ENCODE peak calls at places on chromosomes 2 and 18, in four cellular contexts. T is K562, L is HepG2, K is GM12878. H is an unnamed sample.
A peak's percentile ranks its signal among the peaks of the same experiment; 100 is the strongest.

GRCh38 chr2:96470636-96471035 is 34.5 kb downstream of the NEURL3 start:
- DNase-seq in T (peak; percentile 42), L (no peak), K (no peak), H (peak; percentile 91)

GRCh38 chr18:37577051-37577611 is 11.5 kb upstream of the CELF4 start:
- DNase-seq in T (no peak), L (no peak), K (no peak), H (peak; percentile 70)

GRCh38 chr2:229714080-229714735 is at the start of gene DNER:
- DNase-seq in T (peak; percentile 74), L (no peak), K (no peak), H (peak; percentile 68)

GRCh38 chr2:173401716-173402326 is 47.1 kb downstream of the CDCA7 start:
- DNase-seq in T (no peak), L (no peak), K (no peak), H (no peak)

GRCh38 chr2:6676776-6677175 is 188.9 kb downstream of the CMPK2 start:
- DNase-seq in T (no peak), L (no peak), K (no peak), H (no peak)

GRCh38 chr2:177812713-177813396 is 259.7 kb downstream of the PDE11A start:
- DNase-seq in T (no peak), L (no peak), K (no peak), H (no peak)

GRCh38 chr2:25673170-25674002 is at the start of gene DTNB:
- DNase-seq in T (peak; percentile 92), L (peak; percentile 31), K (no peak), H (peak; percentile 85)

GRCh38 chr2:160596431-160596830 is 102.8 kb upstream of the RBMS1 start:
- DNase-seq in T (no peak), L (no peak), K (no peak), H (no peak)

GRCh38 chr2:175187378-175187777 is 5.9 kb upstream of the ATP5MC3 start:
- DNase-seq in T (peak; percentile 43), L (peak; percentile 66), K (no peak), H (no peak)

GRCh38 chr2:54586062-54586982 is 130.2 kb downstream of the SPTBN1 start:
- DNase-seq in T (no peak), L (no peak), K (no peak), H (no peak)

GRCh38 chr2:214341636-214342035 is 69.2 kb upstream of the VWC2L start:
- DNase-seq in T (no peak), L (no peak), K (no peak), H (no peak)

GRCh38 chr2:231347081-231347480 is 48.4 kb upstream of the B3GNT7 start:
- DNase-seq in T (no peak), L (no peak), K (no peak), H (no peak)

GRCh38 chr2:220263300-220263699 is 635.9 kb downstream of the SLC4A3 start:
- DNase-seq in T (no peak), L (no peak), K (no peak), H (no peak)

GRCh38 chr2:176473177-176473576 is 203.9 kb downstream of the MTX2 start:
- DNase-seq in T (no peak), L (no peak), K (no peak), H (no peak)

GRCh38 chr2:203909192-203909945 is 27.2 kb upstream of the ICOS start:
- DNase-seq in T (peak; percentile 13), L (peak; percentile 41), K (no peak), H (no peak)

GRCh38 chr2:69685321-69686048 is 41.9 kb upstream of the AAK1 start:
- DNase-seq in T (no peak), L (peak; percentile 62), K (no peak), H (no peak)

GRCh38 chr2:41966431-41966893 is 81.4 kb upstream of the PKDCC start:
- DNase-seq in T (no peak), L (peak; percentile 58), K (no peak), H (no peak)

GRCh38 chr18:8231316-8231715 is 377.9 kb upstream of the RAB12 start:
- DNase-seq in T (no peak), L (no peak), K (no peak), H (no peak)

GRCh38 chr2:134718956-134719814 is at the start of gene TMEM163:
- DNase-seq in T (peak; percentile 20), L (no peak), K (no peak), H (peak; percentile 54)

GRCh38 chr2:102141915-102142828 is at the start of gene IL1R1:
- DNase-seq in T (peak; percentile 86), L (peak; percentile 60), K (no peak), H (peak; percentile 62)

GRCh38 chr2:44798139-44798659 is 143.3 kb upstream of the SIX3 start:
- DNase-seq in T (no peak), L (no peak), K (no peak), H (no peak)

GRCh38 chr2:170932166-170932565 is 3.1 kb downstream of the GORASP2 start:
- DNase-seq in T (no peak), L (no peak), K (no peak), H (no peak)

GRCh38 chr2:6143812-6144211 is 451.6 kb downstream of the SOX11 start:
- DNase-seq in T (no peak), L (no peak), K (no peak), H (no peak)

GRCh38 chr18:31943895-31944816 is 1.2 kb upstream of the TRAPPC8 start:
- DNase-seq in T (no peak), L (no peak), K (no peak), H (no peak)

GRCh38 chr2:170298861-170299429 is 121.0 kb downstream of the MYO3B start:
- DNase-seq in T (peak; percentile 27), L (no peak), K (no peak), H (no peak)

GRCh38 chr2:218291934-218292699 is at the start of gene TMBIM1:
- DNase-seq in T (peak; percentile 89), L (peak; percentile 72), K (no peak), H (peak; percentile 73)

GRCh38 chr2:134852518-134852917 is 14.1 kb downstream of the ACMSD start:
- DNase-seq in T (no peak), L (no peak), K (no peak), H (peak; percentile 28)

GRCh38 chr18:35582899-35583558 is 1.5 kb downstream of the GALNT1 start:
- DNase-seq in T (peak; percentile 18), L (peak; percentile 55), K (no peak), H (no peak)

GRCh38 chr2:65686928-65687521 is 254.6 kb upstream of the SPRED2 start:
- DNase-seq in T (no peak), L (no peak), K (no peak), H (no peak)

GRCh38 chr2:120951701-120952100 is 216.0 kb downstream of the GLI2 start:
- DNase-seq in T (no peak), L (no peak), K (no peak), H (no peak)

GRCh38 chr2:134398300-134398699 is 144.4 kb downstream of the MGAT5 start:
- DNase-seq in T (no peak), L (no peak), K (no peak), H (no peak)

GRCh38 chr2:145845207-145845894 is 1325.4 kb upstream of the ZEB2 start:
- DNase-seq in T (no peak), L (peak; percentile 41), K (no peak), H (no peak)

GRCh38 chr2:59589881-59590280 is 963.6 kb downstream of the BCL11A start:
- DNase-seq in T (no peak), L (no peak), K (no peak), H (no peak)

GRCh38 chr18:59479776-59480175 is 120.7 kb upstream of the LMAN1 start:
- DNase-seq in T (no peak), L (no peak), K (no peak), H (no peak)

GRCh38 chr18:79525556-79526467 is 130.1 kb downstream of the NFATC1 start:
- DNase-seq in T (no peak), L (no peak), K (no peak), H (no peak)

GRCh38 chr18:36302676-36303075 is 5.2 kb downstream of the FHOD3 start:
- DNase-seq in T (no peak), L (no peak), K (no peak), H (no peak)

GRCh38 chr2:30113617-30114293 is 33.1 kb upstream of the YPEL5 start:
- DNase-seq in T (no peak), L (no peak), K (no peak), H (no peak)

GRCh38 chr2:98560256-98560771 is 48.0 kb downstream of the COA5 start:
- DNase-seq in T (peak; percentile 93), L (no peak), K (no peak), H (no peak)

GRCh38 chr2:216284708-216285107 is 87.6 kb downstream of the MARCHF4 start:
- DNase-seq in T (no peak), L (no peak), K (no peak), H (no peak)

GRCh38 chr2:216286616-216287231 is 85.6 kb downstream of the MARCHF4 start:
- DNase-seq in T (no peak), L (no peak), K (no peak), H (no peak)

GRCh38 chr2:216289470-216289869 is 82.8 kb downstream of the MARCHF4 start:
- DNase-seq in T (no peak), L (no peak), K (no peak), H (no peak)

GRCh38 chr2:216285641-216286156 is 86.6 kb downstream of the MARCHF4 start:
- DNase-seq in T (no peak), L (no peak), K (no peak), H (no peak)

GRCh38 chr2:216287251-216287650 is 85.0 kb downstream of the MARCHF4 start:
- DNase-seq in T (no peak), L (peak; percentile 67), K (no peak), H (no peak)
- TF ChIP-seq CBFB in T (no peak), L (no peak), K (no peak), H (no peak)

GRCh38 chr2:241063587-241063986 is 38.5 kb downstream of the MTERF4 start:
- DNase-seq in T (no peak), L (no peak), K (no peak), H (no peak)
- TF ChIP-seq CTCF in T (no peak), L (peak; percentile 58), K (no peak), H (no peak)

DNA sequence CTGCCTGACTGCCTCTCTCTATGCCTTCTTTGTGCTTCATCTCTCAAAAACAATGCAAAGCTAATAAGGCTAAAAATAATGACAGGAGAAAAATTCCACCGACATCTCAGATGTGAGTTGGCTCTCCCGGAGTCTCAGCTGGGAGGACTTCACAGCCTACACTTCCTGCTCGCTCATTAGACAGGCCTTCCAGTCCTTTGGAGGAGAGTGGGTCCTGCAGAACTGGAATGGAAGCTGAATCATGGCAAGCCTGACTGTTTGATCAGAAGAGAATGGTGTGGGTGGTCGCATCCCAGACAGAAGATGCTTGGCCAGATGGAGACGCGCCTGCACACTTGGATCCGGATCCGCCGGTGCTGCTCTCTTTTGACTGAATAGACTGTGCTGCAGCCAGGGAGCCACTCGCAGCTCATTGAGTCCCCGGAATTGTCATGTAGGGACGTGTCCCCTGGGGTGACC is 49.7 kb downstream of the TRIB2 start:
- DNase-seq in T (no peak), L (no peak), K (no peak), H (no peak)
- TF ChIP-seq CBFB in T (no peak), L (no peak), K (no peak), H (no peak)

GRCh38 chr2:131682122-131682944 is 154.6 kb downstream of the CCDC74A start:
- DNase-seq in T (peak; percentile 71), L (peak; percentile 80), K (no peak), H (peak; percentile 85)
- TF ChIP-seq CTCF in T (no peak), L (peak; percentile 82), K (peak; percentile 30), H (no peak)